ENCODE peak calls at places on chromosome 5, in nine cellular contexts. K is non-pigmented ciliary epithelial cell; T is activated T-cell treated with anti-CD3 and anti-CD28 coated beads for 1 hour; J is activated CD8-positive, alpha-beta memory T cell treated with anti-CD3 and anti-CD28 coated beads for 48 hours; O is stimulated activated CD8-positive, alpha-beta memory T cell treated with anti-CD3 and anti-CD28 coated beads, Interleukin-2, amount 100 ng/mL, for 48 hours; Z is SW480; M is fibroblast of gingiva; Y is AG08395; N is hepatic stellate cell. B is an unnamed sample.

GRCh38 chr5:32291591-32291990 is 21.1 kb downstream of the MTMR12 start:
- DNase-seq in K (no peak), T (no peak), Z (no peak), J (no peak), M (no peak), O (no peak), Y (no peak), N (no peak), B (no peak)

GRCh38 chr5:76303917-76304316 is 99.2 kb upstream of the IQGAP2 start:
- DNase-seq in K (no peak), M (no peak), O (peak), T (no peak), N (no peak), J (no peak), Z (peak), Y (no peak), B (no peak)

GRCh38 chr5:1000329-1000728 is 8.3 kb upstream of the NKD2 start:
- DNase-seq in N (no peak), M (no peak), T (no peak), Z (no peak), J (no peak), O (no peak), Y (no peak), K (no peak), B (no peak)

GRCh38 chr5:124162782-124163532 is 583.5 kb downstream of the ZNF608 start:
- DNase-seq in K (no peak), O (no peak), Z (peak), Y (no peak), M (no peak), N (no peak), J (no peak), T (no peak), B (peak)

GRCh38 chr5:167916261-167916660 is 375.2 kb upstream of the WWC1 start:
- DNase-seq in J (no peak), M (no peak), Z (peak), N (no peak), O (no peak), T (no peak), K (no peak), Y (no peak), B (no peak)

GRCh38 chr5:42516282-42517042 is 93.2 kb downstream of the GHR start:
- DNase-seq in N (no peak), J (no peak), K (no peak), O (no peak), Z (no peak), T (no peak), M (no peak), Y (no peak), B (peak)

GRCh38 chr5:141814064-141814982 is 63.9 kb downstream of the PCDH1 start:
- DNase-seq in J (no peak), O (peak), Y (peak), T (peak), M (no peak), K (no peak), Z (peak), N (peak), B (peak)

GRCh38 chr5:61604626-61605025 is 272.6 kb downstream of the ZSWIM6 start:
- DNase-seq in M (no peak), O (no peak), J (no peak), Z (no peak), K (no peak), N (no peak), Y (no peak), T (no peak), B (no peak)

GRCh38 chr5:81633916-81634315 is 117.0 kb downstream of the SSBP2 start:
- DNase-seq in M (no peak), T (no peak), N (no peak), Z (no peak), J (no peak), O (no peak), Y (no peak), K (no peak), B (no peak)

GRCh38 chr5:15695171-15695676 is 195.2 kb downstream of the FBXL7 start:
- DNase-seq in Z (no peak), T (no peak), N (peak), O (no peak), Y (peak), K (no peak), J (no peak), M (no peak), B (no peak)

GRCh38 chr5:72556351-72557146 is 49.3 kb upstream of the ZNF366 start:
- DNase-seq in J (peak), N (peak), M (peak), O (peak), K (no peak), Y (peak), T (no peak), Z (peak), B (peak)

GRCh38 chr5:141567513-141568117 is 51.2 kb downstream of the DIAPH1 start:
- DNase-seq in Z (peak), N (peak), M (no peak), K (no peak), O (no peak), T (no peak), J (no peak), Y (peak), B (no peak)

GRCh38 chr5:157542282-157542966 is 33.2 kb downstream of the ADAM19 start:
- DNase-seq in M (no peak), K (no peak), Y (no peak), Z (no peak), N (no peak), J (no peak), T (no peak), O (no peak), B (no peak)

GRCh38 chr5:44388504-44389409 is 463 bp downstream of the FGF10 start:
- DNase-seq in Z (no peak), K (no peak), M (peak), J (no peak), Y (peak), O (no peak), N (peak), T (no peak), B (no peak)

GRCh38 chr5:83377131-83377865 is 94.2 kb upstream of the VCAN start:
- DNase-seq in Y (peak), T (no peak), M (peak), O (no peak), K (peak), J (no peak), Z (no peak), N (peak), B (no peak)

GRCh38 chr5:151093476-151093889 is 12.6 kb upstream of the TNIP1 start:
- DNase-seq in N (peak), J (no peak), T (no peak), M (peak), O (no peak), Y (peak), Z (peak), K (peak), B (no peak)

GRCh38 chr5:157554180-157555030 is 21.2 kb downstream of the ADAM19 start:
- DNase-seq in Z (no peak), Y (no peak), J (no peak), M (no peak), N (no peak), T (no peak), K (no peak), O (no peak), B (no peak)

GRCh38 chr5:140362875-140363630 is 3.1 kb downstream of the SLC4A9 start:
- DNase-seq in T (peak), K (no peak), O (peak), M (peak), Y (peak), N (peak), J (peak), Z (peak), B (peak)

GRCh38 chr5:31181376-31181987 is 12.0 kb upstream of the CDH6 start:
- DNase-seq in Z (no peak), O (no peak), K (no peak), M (no peak), Y (no peak), N (no peak), T (no peak), J (no peak), B (no peak)

GRCh38 chr5:151078490-151079262 is 2.2 kb downstream of the TNIP1 start:
- DNase-seq in Y (no peak), J (peak), Z (no peak), T (peak), K (no peak), M (no peak), O (peak), N (no peak), B (no peak)

GRCh38 chr5:73067213-73067612 is 53.2 kb upstream of the TMEM171 start:
- DNase-seq in N (no peak), K (no peak), O (no peak), M (no peak), T (no peak), J (no peak), Z (no peak), Y (no peak), B (no peak)

GRCh38 chr5:132679717-132680380 is 6.1 kb downstream of the IL4 start:
- DNase-seq in M (no peak), Y (no peak), Z (no peak), T (no peak), K (no peak), N (no peak), O (no peak), J (no peak), B (no peak)

GRCh38 chr5:89428624-89429023 is 545.6 kb upstream of the MEF2C start:
- DNase-seq in M (no peak), N (no peak), O (no peak), T (no peak), K (no peak), Z (no peak), J (no peak), Y (no peak), B (no peak)

GRCh38 chr5:134590992-134591659 is 41.5 kb downstream of the SAR1B start:
- DNase-seq in Z (peak), T (no peak), M (no peak), J (no peak), O (peak), N (no peak), Y (no peak), K (no peak), B (peak)

GRCh38 chr5:155883966-155884555 is 442.9 kb upstream of the SGCD start:
- DNase-seq in T (no peak), Y (peak), O (no peak), Z (no peak), K (no peak), M (no peak), J (no peak), N (no peak), B (no peak)

GRCh38 chr5:168334161-168335094 is 43.0 kb downstream of the WWC1 start:
- DNase-seq in J (no peak), Z (no peak), T (no peak), Y (peak), O (no peak), N (peak), K (no peak), M (peak), B (no peak)

GRCh38 chr5:87393331-87393730 is 19.4 kb downstream of the CCNH start:
- DNase-seq in Y (peak), Z (peak), N (peak), K (peak), J (no peak), O (no peak), T (no peak), M (peak), B (no peak)

GRCh38 chr5:79111960-79112702 is 522 bp downstream of the BHMT start:
- DNase-seq in O (no peak), K (no peak), T (no peak), Y (no peak), N (no peak), M (no peak), J (no peak), Z (no peak), B (no peak)

GRCh38 chr5:154159343-154159742 is 31.2 kb upstream of the GALNT10 start:
- DNase-seq in N (peak), M (no peak), Y (peak), J (no peak), T (no peak), Z (no peak), K (no peak), O (no peak), B (no peak)

GRCh38 chr5:172762214-172763119 is 8.5 kb downstream of the DUSP1 start:
- DNase-seq in K (no peak), O (no peak), Y (no peak), M (no peak), N (no peak), T (no peak), J (no peak), Z (no peak), B (no peak)

GRCh38 chr5:145764325-145764724 is 70.8 kb downstream of the PRELID2 start:
- DNase-seq in Y (no peak), K (no peak), N (no peak), J (no peak), Z (no peak), T (no peak), O (no peak), M (no peak), B (no peak)

GRCh38 chr5:122948319-122948718 is 88.2 kb downstream of the PPIC start:
- DNase-seq in J (no peak), Z (no peak), N (no peak), M (no peak), Y (no peak), T (no peak), K (no peak), O (no peak), B (no peak)

GRCh38 chr5:173733831-173734491 is 117.5 kb upstream of the BOD1 start:
- DNase-seq in O (no peak), M (no peak), J (no peak), T (no peak), Z (no peak), N (no peak), K (no peak), Y (no peak), B (no peak)

GRCh38 chr5:65774346-65774745 is 52.3 kb downstream of the NLN start:
- DNase-seq in T (no peak), K (peak), O (no peak), J (no peak), M (peak), Y (peak), Z (no peak), N (peak), B (no peak)

GRCh38 chr5:59133801-59134261 is 551.0 kb downstream of the RAB3C start:
- DNase-seq in Y (peak), Z (no peak), O (no peak), T (no peak), M (peak), J (no peak), K (no peak), N (peak), B (no peak)

GRCh38 chr5:124923131-124923530 is 176.7 kb upstream of the ZNF608 start:
- DNase-seq in T (no peak), O (no peak), Y (no peak), N (no peak), M (peak), J (no peak), K (no peak), Z (no peak), B (no peak)

GRCh38 chr5:154447074-154447725 is 1.4 kb downstream of the SAP30L start:
- DNase-seq in N (no peak), O (no peak), J (no peak), M (no peak), Z (no peak), Y (no peak), T (no peak), K (no peak), B (no peak)

B was measured in HepG2.